ENCODE peak calls at places on chromosomes 2 and 18, in six cellular contexts. A is left lung; P is tibial artery; R is hepatocyte; D is CD8-positive, alpha-beta T cell; H is endodermal cell. G is an unnamed sample. For H3K4me1 and H3K27me3, the result is how much of the 10 kb centered on the place peaks cover.

GRCh38 chr18:51361130-51361860 is 163.8 kb upstream of the MEX3C start:
- DNase-seq in A (no peak), P (no peak), R (peak), D (no peak), H (no peak), G (peak)

GRCh38 chr18:70004698-70005097 is 57.0 kb upstream of the CD226 start:
- DNase-seq in A (no peak), P (no peak), R (no peak), D (no peak), H (no peak), G (no peak)

GRCh38 chr18:54957295-54957694 is 2.0 kb downstream of the CCDC68 start:
- DNase-seq in A (no peak), P (no peak), R (no peak), D (no peak), H (no peak), G (no peak)

GRCh38 chr2:241808701-241809382 is at the start of gene NEU4:
- DNase-seq in A (peak), P (no peak), R (no peak), D (no peak), H (peak), G (no peak)

GRCh38 chr2:74221604-74222299 is 23.3 kb downstream of the MTHFD2 start:
- DNase-seq in A (no peak), P (no peak), R (no peak), D (no peak), H (peak), G (no peak)

GRCh38 chr18:55790296-55790695 is 202.3 kb upstream of the TCF4 start:
- DNase-seq in A (no peak), P (no peak), R (peak), D (no peak), H (no peak), G (no peak)

GRCh38 chr2:63432373-63432772 is 155.9 kb downstream of the WDPCP start:
- DNase-seq in A (no peak), P (no peak), R (no peak), D (no peak), H (no peak), G (no peak)

GRCh38 chr2:38122344-38122743 is 46.4 kb upstream of the CYP1B1 start:
- DNase-seq in A (no peak), P (peak), R (no peak), D (no peak), H (no peak), G (peak)

GRCh38 chr2:37573406-37573805 is 98.0 kb downstream of the CDC42EP3 start:
- DNase-seq in A (no peak), P (no peak), R (no peak), D (no peak), H (no peak), G (no peak)

GRCh38 chr2:37907480-37908070 is 17.5 kb upstream of the RMDN2 start:
- DNase-seq in A (no peak), P (no peak), R (no peak), D (no peak), H (no peak), G (no peak)

GRCh38 chr2:136058951-136059530 is 58.9 kb downstream of the CXCR4 start:
- DNase-seq in A (no peak), P (no peak), R (no peak), D (no peak), H (no peak), G (no peak)

GRCh38 chr18:74420491-74420890 is 36.6 kb downstream of the DIPK1C start:
- DNase-seq in A (no peak), P (no peak), R (no peak), D (no peak), H (no peak), G (peak)

GRCh38 chr2:234422895-234423505 is 73.9 kb downstream of the ARL4C start:
- DNase-seq in A (no peak), P (no peak), R (no peak), D (peak), H (no peak), G (no peak)
- H3K4me1 ChIP-seq in A (under half), P (under half), R (under half), D (half or more), H (under half), G (under half)

DNA sequence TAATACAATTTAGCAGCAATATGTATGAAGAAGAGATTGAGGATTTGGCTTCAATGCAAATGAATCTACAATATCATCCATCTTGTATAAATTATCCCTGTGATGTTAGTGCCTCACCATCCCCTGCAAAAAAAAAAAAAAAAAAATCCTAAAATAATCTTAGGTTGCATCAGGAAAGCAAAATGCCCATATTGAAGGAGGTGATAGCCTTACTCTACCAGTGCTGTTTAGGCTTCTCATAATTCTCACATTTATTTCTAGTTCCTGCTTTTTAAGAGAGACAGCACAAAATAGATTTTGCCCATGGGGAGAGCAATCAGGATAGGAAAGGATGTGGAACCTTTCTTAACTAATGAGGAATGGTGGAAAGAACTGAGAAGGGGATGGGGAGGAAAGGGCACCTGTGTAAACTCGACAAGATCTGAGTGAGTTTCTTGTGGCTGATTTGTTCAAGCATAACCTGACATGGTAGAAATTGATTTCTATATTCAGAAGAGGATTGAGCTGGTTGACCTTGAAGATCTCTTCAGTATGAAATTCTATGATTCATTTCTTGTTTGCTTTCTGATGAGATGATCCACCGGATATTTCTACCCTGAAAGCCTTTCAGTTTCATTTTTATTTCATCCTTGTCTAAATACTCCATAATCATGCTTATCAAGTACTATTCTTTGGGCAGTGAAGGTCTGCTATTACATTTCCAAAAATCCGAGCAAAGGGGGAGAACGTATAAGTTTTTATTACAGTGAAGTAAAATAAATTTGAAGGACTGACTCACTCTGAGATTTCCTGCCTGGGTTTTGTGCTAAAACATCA is 391.2 kb downstream of the PTPRM start:
- DNase-seq in A (no peak), P (no peak), R (no peak), D (no peak), H (no peak), G (no peak)
- H3K4me3 ChIP-seq in A (no peak), P (peak), R (no peak), D (no peak), H (no peak), G (no peak)

GRCh38 chr2:104846182-104846954 is 7.5 kb upstream of the POU3F3 start:
- DNase-seq in A (no peak), P (no peak), R (no peak), D (no peak), H (no peak), G (no peak)
- H3K27me3 ChIP-seq in A (half or more), P (under half), R (half or more), D (under half), H (half or more), G (half or more)

GRCh38 chr2:174493549-174494331 is 6.9 kb upstream of the GPR155 start:
- DNase-seq in A (no peak), P (no peak), R (no peak), D (peak), H (no peak), G (no peak)

GRCh38 chr2:174495365-174496012 is 8.7 kb upstream of the GPR155 start:
- DNase-seq in A (no peak), P (peak), R (no peak), D (no peak), H (peak), G (no peak)

GRCh38 chr2:174490032-174490431 is 3.2 kb upstream of the GPR155 start:
- DNase-seq in A (no peak), P (no peak), R (no peak), D (no peak), H (no peak), G (no peak)

GRCh38 chr2:174492963-174493431 is 6.2 kb upstream of the GPR155 start:
- DNase-seq in A (no peak), P (no peak), R (no peak), D (peak), H (no peak), G (no peak)

GRCh38 chr2:174491947-174492346 is 5.1 kb upstream of the GPR155 start:
- DNase-seq in A (no peak), P (no peak), R (no peak), D (no peak), H (no peak), G (no peak)
- H3K4me1 ChIP-seq in A (under half), P (under half), R (under half), D (half or more), H (under half), G (under half)

GRCh38 chr2:121019073-121019472 is 265.9 kb downstream of the TFCP2L1 start:
- DNase-seq in A (peak), P (no peak), R (no peak), D (no peak), H (no peak), G (no peak)
- H3K4me3 ChIP-seq in A (no peak), P (peak), R (no peak), D (no peak), H (no peak), G (no peak)

GRCh38 chr18:59273936-59274928 is 978 bp upstream of the RAX start:
- DNase-seq in A (no peak), P (no peak), R (no peak), D (no peak), H (peak), G (no peak)
- H3K27me3 ChIP-seq in A (half or more), P (under half), R (half or more), D (under half), H (half or more), G (under half)

GRCh38 chr2:168243061-168243460 is 4.3 kb downstream of the STK39 start:
- DNase-seq in A (no peak), P (no peak), R (no peak), D (no peak), H (no peak), G (no peak)
- H3K4me1 ChIP-seq in A (under half), P (under half), R (under half), D (half or more), H (under half), G (half or more)

G was measured in heart right ventricle.